ENCODE peak calls at places on chromosomes 1 and 21, in six cellular contexts. C, B, Z, Q, S and P are unnamed samples.

GRCh38 chr1:44074415-44074814 is 43.2 kb upstream of the SLC6A9 start:
- DNase-seq in C (no peak), B (no peak), Z (no peak), Q (no peak), S (no peak), P (no peak)

GRCh38 chr1:88680446-88680845 is 3.6 kb upstream of the PKN2 start:
- DNase-seq in C (no peak), B (no peak), Z (no peak), Q (no peak), S (no peak), P (no peak)

GRCh38 chr1:96521994-96522760 is 199.4 kb upstream of the PTBP2 start:
- DNase-seq in C (no peak), B (no peak), Z (no peak), Q (no peak), S (peak), P (peak)

GRCh38 chr1:59549903-59550302 is 253.0 kb downstream of the FGGY start:
- DNase-seq in C (no peak), B (peak), Z (peak), Q (no peak), S (peak), P (peak)

GRCh38 chr1:13892671-13893325 is 192.8 kb downstream of the PRDM2 start:
- DNase-seq in C (no peak), B (no peak), Z (no peak), Q (peak), S (no peak), P (no peak)

GRCh38 chr1:22888320-22889075 is 84.2 kb downstream of the LACTBL1 start:
- DNase-seq in C (peak), B (no peak), Z (no peak), Q (no peak), S (peak), P (peak)

GRCh38 chr1:187027259-187027658 is 198.5 kb downstream of the PLA2G4A start:
- DNase-seq in C (no peak), B (no peak), Z (no peak), Q (no peak), S (no peak), P (no peak)

GRCh38 chr1:227945891-227946623 is 1.7 kb downstream of the WNT9A start:
- DNase-seq in C (peak), B (peak), Z (peak), Q (peak), S (peak), P (peak)

GRCh38 chr1:50308883-50309282 is 114.4 kb downstream of the DMRTA2 start:
- DNase-seq in C (peak), B (peak), Z (no peak), Q (peak), S (peak), P (peak)

GRCh38 chr1:94614980-94615379 is 73.4 kb upstream of the F3 start:
- DNase-seq in C (no peak), B (no peak), Z (peak), Q (no peak), S (no peak), P (no peak)

GRCh38 chr1:13762642-13763041 is 62.7 kb downstream of the PRDM2 start:
- DNase-seq in C (no peak), B (no peak), Z (no peak), Q (no peak), S (no peak), P (no peak)

GRCh38 chr1:197868751-197869501 is 33.5 kb upstream of the C1orf53 start:
- DNase-seq in C (peak), B (no peak), Z (no peak), Q (peak), S (peak), P (peak)

GRCh38 chr1:3795453-3796214 is 664 bp downstream of the LRRC47 start:
- DNase-seq in C (no peak), B (no peak), Z (peak), Q (no peak), S (no peak), P (no peak)

GRCh38 chr1:6483010-6483760 is 8.3 kb downstream of the PLEKHG5 start:
- DNase-seq in C (no peak), B (no peak), Z (peak), Q (no peak), S (no peak), P (no peak)

GRCh38 chr1:95451054-95451453 is 217.0 kb downstream of the RWDD3 start:
- DNase-seq in C (no peak), B (no peak), Z (no peak), Q (no peak), S (peak), P (peak)

GRCh38 chr1:162264108-162264507 is 112.5 kb downstream of the SPATA46 start:
- DNase-seq in C (no peak), B (no peak), Z (no peak), Q (no peak), S (no peak), P (no peak)

GRCh38 chr1:36304970-36305914 is 926 bp upstream of the SH3D21 start:
- DNase-seq in C (no peak), B (no peak), Z (no peak), Q (peak), S (peak), P (no peak)

GRCh38 chr1:87980494-87980893 is 651.8 kb downstream of the LMO4 start:
- DNase-seq in C (no peak), B (no peak), Z (no peak), Q (no peak), S (peak), P (no peak)

GRCh38 chr1:53585116-53585515 is 125.9 kb downstream of the DMRTB1 start:
- DNase-seq in C (no peak), B (no peak), Z (no peak), Q (no peak), S (no peak), P (peak)

GRCh38 chr1:183267646-183268431 is 81.8 kb downstream of the LAMC2 start:
- DNase-seq in C (peak), B (no peak), Z (no peak), Q (no peak), S (peak), P (peak)

GRCh38 chr1:228297822-228298221 is 90.0 kb downstream of the OBSCN start:
- DNase-seq in C (no peak), B (peak), Z (no peak), Q (no peak), S (no peak), P (no peak)

GRCh38 chr1:22101199-22101598 is 41.7 kb downstream of the WNT4 start:
- DNase-seq in C (no peak), B (no peak), Z (no peak), Q (no peak), S (no peak), P (no peak)

GRCh38 chr1:158818560-158818959 is 12.6 kb upstream of the MNDA start:
- DNase-seq in C (no peak), B (no peak), Z (no peak), Q (no peak), S (no peak), P (no peak)

GRCh38 chr1:226738421-226738994 is 574 bp downstream of the ITPKB start:
- DNase-seq in C (peak), B (peak), Z (peak), Q (peak), S (peak), P (peak)

GRCh38 chr1:39269349-39269748 is 64.9 kb downstream of the MACF1 start:
- DNase-seq in C (no peak), B (no peak), Z (no peak), Q (no peak), S (no peak), P (no peak)

GRCh38 chr1:47848985-47849610 is 148.1 kb downstream of the TRABD2B start:
- DNase-seq in C (no peak), B (no peak), Z (no peak), Q (no peak), S (no peak), P (no peak)

GRCh38 chr1:18948913-18949688 is 7.4 kb downstream of the IFFO2 start:
- DNase-seq in C (peak), B (peak), Z (peak), Q (peak), S (no peak), P (peak)

GRCh38 chr1:167630568-167631385 is 745 bp downstream of the RCSD1 start:
- DNase-seq in C (no peak), B (no peak), Z (no peak), Q (no peak), S (no peak), P (no peak)

GRCh38 chr21:45543710-45544448 is 1.6 kb upstream of the SLC19A1 start:
- DNase-seq in C (no peak), B (no peak), Z (peak), Q (peak), S (no peak), P (no peak)

GRCh38 chr1:214640431-214641213 is 37.6 kb downstream of the CENPF start:
- DNase-seq in C (no peak), B (no peak), Z (no peak), Q (no peak), S (no peak), P (no peak)

GRCh38 chr1:232704256-232704655 is 74.3 kb upstream of the SIPA1L2 start:
- DNase-seq in C (no peak), B (no peak), Z (no peak), Q (no peak), S (no peak), P (no peak)

GRCh38 chr1:151570819-151571218 is 30.7 kb downstream of the TUFT1 start:
- DNase-seq in C (no peak), B (no peak), Z (no peak), Q (no peak), S (no peak), P (no peak)

GRCh38 chr1:12386130-12386529 is 156.3 kb downstream of the VPS13D start:
- DNase-seq in C (no peak), B (no peak), Z (no peak), Q (no peak), S (peak), P (no peak)

GRCh38 chr1:24221246-24221645 is 34.2 kb upstream of the IFNLR1 start:
- DNase-seq in C (no peak), B (no peak), Z (no peak), Q (no peak), S (no peak), P (no peak)

GRCh38 chr1:186577201-186577600 is 103.0 kb downstream of the PTGS2 start:
- DNase-seq in C (no peak), B (no peak), Z (no peak), Q (no peak), S (peak), P (no peak)

GRCh38 chr21:44790401-44790800 is 11.2 kb downstream of the UBE2G2 start:
- DNase-seq in C (no peak), B (no peak), Z (no peak), Q (no peak), S (no peak), P (no peak)

DNA sequence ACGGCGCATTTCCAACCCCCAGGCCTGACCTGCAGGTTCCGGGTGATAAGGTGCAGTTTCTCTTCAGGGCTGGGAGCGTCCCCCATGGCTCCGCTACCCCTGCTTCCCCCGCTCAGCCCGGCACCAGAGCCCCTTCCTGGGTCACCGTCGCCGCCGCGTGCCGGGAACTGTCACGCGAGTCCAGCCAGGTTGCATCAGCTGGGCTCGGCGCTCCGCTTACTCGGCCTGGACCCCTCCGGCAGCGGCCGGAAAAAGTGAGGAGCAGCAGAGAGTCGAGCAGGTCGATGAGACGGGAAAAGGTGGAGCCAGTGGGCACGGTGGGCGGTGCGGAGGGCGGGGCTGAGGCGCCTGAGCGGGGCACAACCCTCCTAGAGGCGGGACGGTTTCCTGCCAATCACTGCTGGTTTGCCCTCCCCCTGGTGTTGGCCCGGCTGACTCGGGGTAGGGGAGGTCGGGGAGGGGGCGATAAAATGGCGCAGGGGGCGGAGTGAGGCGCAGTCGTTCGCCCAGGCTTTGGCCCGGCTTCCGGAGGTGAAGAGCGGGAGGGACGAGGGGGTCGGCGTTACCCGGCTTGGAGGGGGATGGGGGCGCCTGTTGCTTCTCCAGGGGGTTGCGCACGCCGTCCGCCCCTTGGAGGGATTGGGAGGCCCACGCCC is at the start of the genes S100PBP and YARS1:
- DNase-seq in C (peak), B (peak), Z (peak), Q (peak), S (peak), P (peak)
- TF ChIP-seq CTCF in C (no peak), B (no peak), Z (peak), Q (peak), S (no peak), P (no peak)

GRCh38 chr21:31875424-31876097 is 2.7 kb downstream of the HUNK start:
- DNase-seq in C (no peak), B (no peak), Z (no peak), Q (no peak), S (no peak), P (no peak)
- H3K4me3 ChIP-seq in C (no peak), B (no peak), Z (no peak), Q (no peak), S (no peak), P (no peak)

GRCh38 chr1:195897072-195897471 is 711.2 kb downstream of the KCNT2 start:
- DNase-seq in C (no peak), B (no peak), Z (no peak), Q (no peak), S (no peak), P (no peak)
- TF ChIP-seq CTCF in C (no peak), B (no peak), Z (no peak), Q (no peak), S (no peak), P (no peak)

DNA sequence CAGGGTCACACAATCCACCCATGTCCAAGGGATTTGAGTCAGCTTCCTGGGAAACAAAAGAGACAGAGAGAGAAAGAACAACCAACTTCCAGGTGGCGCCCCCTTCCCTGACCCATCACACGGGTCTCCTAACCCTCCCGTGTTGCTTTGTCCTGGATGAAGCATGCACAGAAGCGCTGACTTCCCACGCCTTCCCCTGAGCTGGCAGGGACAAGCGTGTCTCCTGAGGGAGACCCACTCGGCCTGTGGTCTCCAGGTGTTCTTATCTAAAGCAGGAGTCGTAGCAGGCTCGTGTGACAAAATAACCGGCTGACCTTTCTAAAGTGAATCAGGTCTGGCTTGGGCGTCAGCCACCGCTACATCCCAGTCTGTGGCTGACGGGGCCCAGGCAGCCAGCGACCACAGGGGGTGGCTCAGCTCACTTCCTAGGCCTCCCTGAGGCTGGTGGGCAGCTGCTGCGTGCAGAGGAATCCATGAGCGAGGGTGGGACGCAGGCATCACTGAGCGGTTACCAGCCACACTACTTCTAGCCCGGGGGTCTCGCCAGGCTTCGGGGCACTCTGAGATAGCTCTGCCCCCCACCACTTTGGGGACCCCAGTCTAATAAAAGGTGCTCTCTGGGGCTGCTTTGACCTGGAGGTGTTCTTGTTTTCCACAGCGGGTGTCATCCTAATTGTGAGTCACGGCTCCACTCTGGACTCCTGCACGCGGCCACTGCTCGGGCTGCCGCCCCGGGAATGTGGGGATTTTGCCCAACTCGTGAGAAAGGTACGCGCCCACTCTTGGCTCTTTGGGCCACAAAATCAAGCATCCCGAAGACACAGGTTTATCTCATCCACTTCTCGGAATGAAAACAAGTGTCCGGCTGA is 40.4 kb downstream of the UBASH3A start:
- DNase-seq in C (no peak), B (no peak), Z (no peak), Q (no peak), S (no peak), P (no peak)
- H3K4me3 ChIP-seq in C (no peak), B (no peak), Z (no peak), Q (no peak), S (no peak), P (no peak)

DNA sequence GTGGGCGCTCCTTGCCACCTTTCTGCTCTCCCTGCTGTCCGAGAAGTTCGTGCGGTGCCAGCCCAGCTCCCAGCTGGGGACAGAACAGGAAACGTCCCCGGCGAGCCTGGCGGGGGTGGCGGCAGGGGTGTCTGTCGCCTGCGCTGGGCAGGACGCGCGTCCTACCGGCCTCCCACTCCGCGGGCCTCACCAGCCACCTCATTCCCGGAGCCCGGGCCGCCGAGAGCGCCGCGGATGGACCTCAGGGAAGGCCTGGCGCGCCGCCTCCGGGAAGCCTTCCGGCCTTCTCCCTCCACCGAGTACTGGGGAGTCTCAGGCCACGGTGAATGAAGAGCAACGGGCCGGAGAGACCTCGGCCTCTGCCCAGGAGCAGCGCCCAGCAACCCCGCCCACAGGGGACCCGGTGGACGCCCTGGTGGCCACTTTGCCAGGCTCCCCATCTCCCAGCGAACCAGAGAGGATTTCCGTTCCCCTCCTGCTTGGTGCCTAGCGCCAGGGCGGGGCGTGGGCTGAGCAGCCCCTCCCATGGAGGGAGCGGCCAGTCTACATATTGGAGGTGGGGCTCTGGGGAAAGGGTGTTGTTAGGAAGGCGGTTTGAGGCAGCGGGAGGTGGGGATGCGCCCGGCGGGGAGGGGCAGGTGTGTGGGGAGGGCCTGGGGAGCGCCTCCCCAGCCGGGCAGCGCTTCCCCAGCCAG is 9.5 kb upstream of the TNFRSF14 start:
- DNase-seq in C (peak), B (peak), Z (peak), Q (peak), S (peak), P (peak)
- TF ChIP-seq CTCF in C (no peak), B (no peak), Z (peak), Q (no peak), S (no peak), P (no peak)

GRCh38 chr1:109622895-109623294 is 3.3 kb downstream of the AMPD2 start:
- DNase-seq in C (no peak), B (no peak), Z (no peak), Q (no peak), S (no peak), P (no peak)

GRCh38 chr1:109623601-109624161 is 4.0 kb downstream of the AMPD2 start:
- DNase-seq in C (no peak), B (no peak), Z (no peak), Q (no peak), S (no peak), P (no peak)

GRCh38 chr1:109625601-109626560 is 6.2 kb downstream of the AMPD2 start:
- DNase-seq in C (no peak), B (no peak), Z (no peak), Q (no peak), S (no peak), P (no peak)

GRCh38 chr1:109625176-109625575 is 5.5 kb downstream of the AMPD2 start:
- DNase-seq in C (no peak), B (no peak), Z (no peak), Q (no peak), S (no peak), P (no peak)

GRCh38 chr1:109624215-109625010 is 4.8 kb downstream of the AMPD2 start:
- DNase-seq in C (no peak), B (no peak), Z (no peak), Q (no peak), S (no peak), P (no peak)
- H3K4me3 ChIP-seq in C (no peak), B (no peak), Z (no peak), Q (no peak), S (no peak), P (peak)

GRCh38 chr1:32072622-32073386 is at the start of gene TMEM39B:
- DNase-seq in C (peak), B (peak), Z (peak), Q (peak), S (peak), P (peak)
- TF ChIP-seq CTCF in C (peak), B (no peak), Z (peak), Q (peak), S (peak), P (no peak)

GRCh38 chr21:39453571-39454179 is 1.9 kb downstream of the SH3BGR start:
- DNase-seq in C (no peak), B (no peak), Z (no peak), Q (no peak), S (no peak), P (no peak)
- H3K4me3 ChIP-seq in C (no peak), B (no peak), Z (no peak), Q (no peak), S (no peak), P (no peak)

DNA sequence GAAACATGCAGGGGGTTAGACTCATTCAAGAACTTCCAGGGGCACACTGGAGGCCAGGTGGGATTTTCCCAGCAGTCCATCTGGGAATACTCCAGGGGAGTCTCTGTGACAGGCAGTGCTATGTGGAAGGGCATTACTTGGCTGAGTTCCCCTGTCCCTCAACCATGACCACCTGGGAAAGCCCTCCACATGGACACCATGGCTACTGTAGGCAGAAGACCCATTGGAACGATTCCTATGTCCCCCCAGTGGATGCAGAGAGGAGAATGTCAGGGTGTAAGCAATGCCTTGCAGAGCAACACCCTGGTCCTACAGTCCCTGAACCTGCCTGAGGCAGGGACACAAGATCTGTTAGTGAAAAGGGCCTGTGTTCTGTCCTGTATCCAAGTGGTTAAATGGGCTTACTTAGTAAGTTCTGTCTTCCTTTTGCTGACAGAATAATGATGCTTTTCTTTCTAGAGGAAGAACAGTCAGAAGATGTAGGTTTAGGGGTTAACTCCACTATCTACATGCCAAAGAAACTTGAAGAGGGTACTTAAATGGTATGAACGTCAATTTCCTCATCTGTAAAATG is 13.4 kb downstream of the SLAMF1 start:
- DNase-seq in C (no peak), B (no peak), Z (no peak), Q (no peak), S (no peak), P (no peak)
- TF ChIP-seq CTCF in C (no peak), B (no peak), Z (no peak), Q (no peak), S (no peak), P (no peak)